ENCODE peak calls at places on chromosomes 11 and 22, in four cellular contexts. P is heart left ventricle; C is mammary epithelial cell; Q is naive thymus-derived CD4-positive, alpha-beta T cell. S is an unnamed sample. For H3K4me1, the result is how much of the 10 kb centered on the place peaks cover.

GRCh38 chr22:31683181-31684105 is 21.4 kb upstream of the PISD start:
- DNase-seq in C (peak), Q (no peak), P (no peak), S (peak)

GRCh38 chr22:41992496-41992895 is 6.1 kb upstream of the WBP2NL start:
- DNase-seq in C (no peak), P (no peak), Q (no peak), S (no peak)

GRCh38 chr11:28798286-28798685 is 690.1 kb downstream of the METTL15 start:
- DNase-seq in P (no peak), Q (no peak), C (no peak), S (no peak)

GRCh38 chr11:67006029-67006884 is 16.7 kb upstream of the SYT12 start:
- DNase-seq in P (peak), Q (no peak), C (no peak), S (peak)

GRCh38 chr11:119880143-119880542 is 151.1 kb upstream of the NECTIN1 start:
- DNase-seq in C (no peak), Q (no peak), P (no peak), S (no peak)

GRCh38 chr11:73480677-73481076 is 104.5 kb downstream of the RELT start:
- DNase-seq in C (peak), P (no peak), Q (no peak), S (no peak)

GRCh38 chr22:43860126-43860525 is 2.2 kb downstream of the SULT4A1 start:
- DNase-seq in P (no peak), C (no peak), Q (no peak), S (peak)

GRCh38 chr11:46918087-46918751 is at the start of gene LRP4:
- DNase-seq in Q (peak), P (peak), C (no peak), S (peak)

GRCh38 chr22:46584081-46584903 is 35.9 kb upstream of the GRAMD4 start:
- DNase-seq in Q (no peak), C (no peak), P (no peak), S (peak)

GRCh38 chr22:50526849-50527801 is 1.7 kb upstream of the SCO2 start:
- DNase-seq in C (no peak), P (peak), Q (no peak), S (peak)

GRCh38 chr11:46361283-46362145 is 14.3 kb downstream of the DGKZ start:
- DNase-seq in Q (peak), C (no peak), P (peak), S (peak)

GRCh38 chr11:67054851-67055523 is 1.7 kb upstream of the RHOD start:
- DNase-seq in P (peak), Q (no peak), C (peak), S (peak)

GRCh38 chr11:35593143-35593542 is 25.1 kb upstream of the FJX1 start:
- DNase-seq in C (peak), P (no peak), Q (no peak), S (no peak)

GRCh38 chr22:20531404-20532181 is 24.2 kb downstream of the MED15 start:
- DNase-seq in P (peak), C (peak), Q (no peak), S (peak)

GRCh38 chr11:113274708-113275582 is 39.4 kb upstream of the TTC12 start:
- DNase-seq in P (no peak), Q (no peak), C (peak), S (no peak)

GRCh38 chr11:134394311-134394710 is 17.7 kb downstream of the B3GAT1 start:
- DNase-seq in C (no peak), Q (no peak), P (no peak), S (no peak)

GRCh38 chr11:116364357-116364756 is 408.4 kb downstream of the BUD13 start:
- DNase-seq in P (no peak), C (no peak), Q (no peak), S (no peak)

GRCh38 chr11:5369793-5370192 is 13.8 kb upstream of the OR51M1 start:
- DNase-seq in Q (no peak), C (no peak), P (no peak), S (no peak)

GRCh38 chr11:73830261-73830660 is 42.6 kb downstream of the MRPL48 start:
- DNase-seq in P (no peak), Q (no peak), C (no peak), S (no peak)

GRCh38 chr11:36105743-36106581 is 162.1 kb downstream of the LDLRAD3 start:
- DNase-seq in C (no peak), Q (no peak), P (no peak), S (no peak)

GRCh38 chr11:119218141-119218878 is 12.2 kb downstream of the CBL start:
- DNase-seq in P (no peak), C (peak), Q (no peak), S (no peak)

GRCh38 chr11:111064118-111064517 is 181.4 kb upstream of the POU2AF2 start:
- DNase-seq in Q (no peak), P (no peak), C (no peak), S (no peak)

GRCh38 chr22:45072322-45072903 is 62.6 kb upstream of the PHF21B start:
- DNase-seq in Q (no peak), C (peak), P (no peak), S (no peak)

GRCh38 chr11:27646051-27646818 is 54.0 kb downstream of the BDNF start:
- DNase-seq in C (peak), Q (no peak), P (peak), S (peak)

GRCh38 chr11:61266602-61267001 is 25.6 kb downstream of the PGA5 start:
- DNase-seq in C (no peak), Q (no peak), P (no peak), S (no peak)

GRCh38 chr22:27110985-27111451 is 453.6 kb downstream of the MIAT start:
- DNase-seq in P (no peak), Q (no peak), C (no peak), S (no peak)

GRCh38 chr11:96276836-96277235 is 66.2 kb downstream of the MAML2 start:
- DNase-seq in Q (no peak), P (no peak), C (no peak), S (no peak)
- H3K4me1 ChIP-seq in Q (under half), P (under half), C (under half), S (under half)

GRCh38 chr11:115226556-115226955 is 277.7 kb downstream of the CADM1 start:
- DNase-seq in P (no peak), Q (no peak), C (peak), S (no peak)
- H3K27ac ChIP-seq in P (no peak), Q (no peak), C (no peak), S (no peak)

GRCh38 chr22:37184816-37185541 is 3.1 kb downstream of the C1QTNF6 start:
- DNase-seq in Q (no peak), C (no peak), P (peak), S (peak)

GRCh38 chr22:37186997-37187522 is 987 bp downstream of the C1QTNF6 start:
- DNase-seq in Q (no peak), P (peak), C (no peak), S (no peak)

GRCh38 chr22:37187552-37187890 is 526 bp downstream of the C1QTNF6 start:
- DNase-seq in P (no peak), Q (no peak), C (peak), S (peak)

GRCh38 chr22:37185646-37186227 is 2.3 kb downstream of the C1QTNF6 start:
- DNase-seq in Q (no peak), C (no peak), P (peak), S (peak)

DNA sequence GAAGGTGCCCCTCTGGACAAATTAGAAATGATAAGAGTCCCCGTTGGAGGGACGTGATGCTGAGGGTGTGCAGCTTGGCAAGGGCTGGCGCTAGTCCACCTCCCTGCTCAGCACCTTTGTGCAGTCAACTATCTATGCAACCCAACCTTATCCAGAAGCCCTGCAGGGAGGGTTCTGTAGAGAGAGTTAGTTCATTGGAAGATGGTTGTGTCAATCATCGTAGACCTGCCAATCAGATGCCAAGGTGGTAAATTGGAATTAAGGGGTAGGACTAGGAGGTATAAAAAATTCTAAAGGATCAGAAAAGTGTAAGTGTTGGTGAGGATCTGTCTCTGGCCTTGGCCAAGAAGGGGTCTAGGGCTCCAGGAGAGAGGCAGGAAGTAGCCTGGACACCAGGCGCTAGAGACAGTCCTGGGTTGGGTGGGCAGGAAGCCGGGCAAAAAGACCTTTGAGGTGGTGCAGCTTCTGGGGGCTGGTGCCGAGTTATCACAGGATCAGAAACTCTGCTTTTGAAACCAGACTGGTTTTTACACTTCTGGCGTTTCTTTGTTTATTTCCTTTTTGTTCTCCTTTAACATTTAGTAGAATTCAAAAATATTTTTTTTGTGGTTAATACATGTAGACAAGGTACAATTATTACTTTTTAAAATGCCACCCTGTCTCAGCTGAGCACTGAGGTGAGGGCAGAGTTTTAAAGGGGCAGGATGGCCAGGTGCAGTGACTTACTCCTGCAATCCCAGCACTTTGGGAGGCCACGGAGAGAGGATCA is 1.6 kb downstream of the C1QTNF6 start:
- DNase-seq in Q (peak), P (peak), C (peak), S (peak)
- H3K4me1 ChIP-seq in Q (half or more), P (under half), C (under half), S (under half)

GRCh38 chr11:95991545-95991944 is 67.6 kb upstream of the MTMR2 start:
- DNase-seq in C (no peak), P (no peak), Q (no peak), S (no peak)
- H3K27ac ChIP-seq in C (no peak), P (peak), Q (no peak), S (no peak)

GRCh38 chr11:10725907-10726253 is 25.2 kb upstream of the CTR9 start:
- DNase-seq in Q (no peak), P (no peak), C (no peak), S (no peak)

GRCh38 chr11:10725114-10725906 is 25.7 kb upstream of the CTR9 start:
- DNase-seq in Q (peak), P (no peak), C (peak), S (no peak)

GRCh38 chr11:10719616-10720015 is 26.1 kb upstream of the IRAG1 start:
- DNase-seq in P (no peak), C (no peak), Q (no peak), S (no peak)

GRCh38 chr11:10727259-10727851 is 23.7 kb upstream of the CTR9 start:
- DNase-seq in Q (no peak), C (no peak), P (no peak), S (no peak)

DNA sequence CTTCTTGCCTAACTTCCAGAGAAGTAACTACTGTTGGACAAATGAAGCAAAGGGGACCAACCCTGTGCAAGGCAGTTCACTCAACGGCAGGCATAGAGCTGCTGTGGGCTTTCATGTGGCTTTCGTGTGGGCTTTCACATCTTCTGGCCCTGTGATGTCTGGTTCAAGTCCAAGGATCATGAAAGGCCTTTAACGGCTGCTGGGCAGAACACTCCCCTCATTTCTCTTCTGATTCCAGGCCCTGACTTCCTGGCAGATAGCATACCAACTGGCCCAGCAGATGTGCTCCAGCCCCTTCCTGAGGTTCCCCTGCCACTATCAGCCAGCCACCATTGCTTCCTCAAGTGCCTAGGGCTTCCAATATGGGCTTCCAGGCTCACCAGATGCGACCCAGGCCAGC is 28.7 kb upstream of the CTR9 start:
- DNase-seq in C (no peak), Q (no peak), P (no peak), S (no peak)
- H3K4me1 ChIP-seq in C (under half), Q (under half), P (under half), S (under half)

GRCh38 chr11:123577081-123577598 is 77.3 kb downstream of the SCN3B start:
- DNase-seq in Q (peak), C (peak), P (peak), S (peak)

GRCh38 chr11:123580137-123580536 is 74.3 kb downstream of the SCN3B start:
- DNase-seq in Q (no peak), P (no peak), C (no peak), S (no peak)

GRCh38 chr11:123579482-123579812 is 75.0 kb downstream of the SCN3B start:
- DNase-seq in C (no peak), Q (no peak), P (no peak), S (no peak)

GRCh38 chr11:123580557-123581275 is 73.7 kb downstream of the SCN3B start:
- DNase-seq in C (peak), P (no peak), Q (peak), S (peak)

GRCh38 chr11:123578778-123579481 is 75.5 kb downstream of the SCN3B start:
- DNase-seq in Q (no peak), C (no peak), P (no peak), S (no peak)
- H3K27ac ChIP-seq in Q (no peak), C (no peak), P (no peak), S (no peak)

GRCh38 chr11:1125803-1126202 is 31.9 kb upstream of the MUC5AC start:
- DNase-seq in C (no peak), Q (no peak), P (no peak), S (no peak)

GRCh38 chr11:1122356-1123002 is 35.3 kb upstream of the MUC5AC start:
- DNase-seq in Q (no peak), P (peak), C (no peak), S (no peak)

GRCh38 chr11:1126491-1126926 is 31.2 kb upstream of the MUC5AC start:
- DNase-seq in C (no peak), P (peak), Q (no peak), S (no peak)

GRCh38 chr11:1121343-1122331 is 36.1 kb upstream of the MUC5AC start:
- DNase-seq in P (peak), C (no peak), Q (no peak), S (peak)

DNA sequence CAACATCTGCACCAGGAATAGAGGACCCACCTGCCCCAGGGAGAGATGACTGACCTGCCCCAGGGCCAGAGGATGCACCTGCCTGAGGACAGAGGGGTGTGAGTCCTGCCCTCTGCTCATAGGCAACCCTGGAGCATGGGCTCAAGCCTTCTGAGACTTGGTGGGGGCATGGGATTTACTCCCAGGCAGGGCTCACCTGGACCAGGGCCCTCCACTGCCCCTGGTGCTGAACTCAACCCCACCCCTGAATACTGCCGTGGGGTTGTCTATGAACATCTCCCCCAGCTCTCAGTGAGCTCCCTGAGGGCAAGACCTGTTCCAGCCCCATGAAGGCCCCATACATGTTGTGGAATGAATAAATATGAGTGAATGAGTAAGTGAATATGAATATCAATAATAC is 33.8 kb upstream of the MUC5AC start:
- DNase-seq in C (no peak), P (no peak), Q (no peak), S (peak)
- H3K4me1 ChIP-seq in C (under half), P (under half), Q (under half), S (under half)

GRCh38 chr11:64368673-64369074 is 9.7 kb downstream of the RPS6KA4 start:
- DNase-seq in C (no peak), Q (no peak), P (no peak), S (no peak)
- H3K27ac ChIP-seq in C (no peak), Q (no peak), P (no peak), S (no peak)

GRCh38 chr11:75317446-75318122 is 33.9 kb downstream of the ARRB1 start:
- DNase-seq in P (no peak), Q (no peak), C (no peak), S (no peak)

GRCh38 chr11:75320643-75321042 is 30.8 kb downstream of the ARRB1 start:
- DNase-seq in P (no peak), C (no peak), Q (no peak), S (no peak)

GRCh38 chr11:75319035-75319877 is 32.2 kb downstream of the ARRB1 start:
- DNase-seq in C (peak), Q (no peak), P (peak), S (no peak)

GRCh38 chr11:75323609-75324008 is 27.9 kb downstream of the ARRB1 start:
- DNase-seq in C (no peak), Q (no peak), P (no peak), S (no peak)

GRCh38 chr11:75320046-75320618 is 31.3 kb downstream of the ARRB1 start:
- DNase-seq in C (no peak), P (peak), Q (no peak), S (peak)
- H3K4me1 ChIP-seq in C (under half), P (under half), Q (under half), S (under half)

DNA sequence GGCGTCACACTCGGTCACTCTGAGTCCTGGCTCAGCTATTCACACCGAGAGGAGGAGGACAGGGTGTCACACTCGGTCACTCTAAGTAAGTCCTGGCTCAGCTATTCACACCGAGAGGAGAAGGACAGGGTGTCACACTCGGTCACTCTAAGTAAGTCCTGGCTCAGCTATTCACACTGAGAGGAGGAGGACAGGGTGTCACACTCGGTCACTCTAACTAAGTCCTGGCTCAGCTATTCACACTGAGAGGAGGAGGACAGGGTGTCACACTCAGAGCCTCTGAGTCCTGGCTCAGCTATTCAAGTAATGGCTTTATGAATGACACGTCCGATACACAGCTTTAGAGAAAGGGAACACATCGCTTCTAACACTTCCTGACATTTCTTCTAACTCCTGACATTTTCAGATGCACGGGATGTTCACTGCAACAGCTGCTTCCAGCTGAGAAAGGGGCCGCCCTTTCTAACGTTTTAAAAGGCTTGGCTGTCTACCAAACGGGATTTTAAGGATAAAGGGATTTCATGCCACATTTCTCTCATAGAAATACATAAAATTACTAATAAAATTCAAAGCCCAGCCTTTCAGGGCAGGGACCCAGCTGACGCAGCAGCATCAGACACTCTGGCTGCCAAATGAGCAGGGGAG is 28.1 kb downstream of the DRD4 start:
- DNase-seq in C (no peak), Q (no peak), P (no peak), S (no peak)
- H3K27ac ChIP-seq in C (no peak), Q (no peak), P (no peak), S (peak)

S was measured in psoas muscle.